ENCODE peak calls at places on chromosomes 16 and 17, in eight cellular contexts. Y is NT2/D1, R is left ventricle myocardium inferior, S is Peyer's patch, U is fibroblast of pulmonary artery, I is right cardiac atrium, Q is hepatocyte, Z is neural progenitor cell. L is an unnamed sample.

GRCh38 chr17:6487243-6488007 is 43.2 kb downstream of the PIMREG start:
- DNase-seq in Y (no peak), Q (no peak), S (no peak), Z (no peak), I (peak; percentile 44), U (no peak), R (no peak), L (no peak)

GRCh38 chr16:19567560-19567959 is 12.1 kb downstream of the VPS35L start:
- DNase-seq in R (no peak), U (no peak), Z (no peak), Q (no peak), S (no peak), Y (no peak), I (no peak), L (no peak)

GRCh38 chr17:13395346-13395745 is 206.4 kb downstream of the HS3ST3A1 start:
- DNase-seq in Z (no peak), Q (no peak), S (no peak), I (no peak), U (peak; percentile 35), R (no peak), Y (no peak), L (no peak)

GRCh38 chr17:38611872-38612376 is 6.2 kb upstream of the SRCIN1 start:
- DNase-seq in I (no peak), S (no peak), Q (no peak), U (no peak), R (no peak), Z (no peak), Y (no peak), L (no peak)

GRCh38 chr16:67565470-67566100 is 3.3 kb downstream of the CTCF start:
- DNase-seq in R (no peak), S (no peak), I (no peak), Y (no peak), Q (no peak), Z (no peak), U (no peak), L (no peak)

GRCh38 chr17:42281571-42282096 is 5.4 kb upstream of the STAT5B start:
- DNase-seq in R (no peak), S (no peak), Q (no peak), U (no peak), I (no peak), Z (peak; percentile 26), Y (no peak), L (no peak)

GRCh38 chr17:30433514-30433913 is 43.7 kb upstream of the GOSR1 start:
- DNase-seq in Q (peak; percentile 18), Z (no peak), R (no peak), U (peak; percentile 97), S (no peak), I (no peak), Y (no peak), L (no peak)

GRCh38 chr17:57468932-57469775 is 212.8 kb downstream of the MSI2 start:
- DNase-seq in U (no peak), Q (no peak), S (no peak), R (no peak), I (no peak), Y (no peak), Z (no peak), L (no peak)

GRCh38 chr17:81153340-81153803 is 11.9 kb upstream of the PVALEF start:
- DNase-seq in I (no peak), S (no peak), Q (no peak), Z (no peak), Y (no peak), R (no peak), U (peak; percentile 79), L (no peak)

GRCh38 chr16:71896688-71897368 is 1.5 kb downstream of the IST1 start:
- DNase-seq in I (no peak), U (no peak), R (no peak), Z (peak; percentile 13), S (no peak), Q (no peak), Y (no peak), L (no peak)
- H3K4me3 ChIP-seq in I (peak overlapping the region; percentile 90), U (peak overlapping the region; percentile 91), R (peak overlapping the region; percentile 81), Z (peak overlapping the region; percentile 97), S (peak overlapping the region; percentile 99), Q (peak overlapping the region; percentile 89), Y (peak overlapping the region; percentile 95), L (peak overlapping the region; percentile 31)

GRCh38 chr17:512926-513325 is 160.3 kb upstream of the RPH3AL start:
- DNase-seq in Z (no peak), I (no peak), S (no peak), U (no peak), Y (no peak), R (no peak), Q (no peak), L (no peak)
- H3K4me3 ChIP-seq in Z (no peak overlapping the region), I (no peak overlapping the region), S (no peak overlapping the region), U (no peak overlapping the region), Y (no peak overlapping the region), R (no peak overlapping the region), Q (no peak overlapping the region), L (no peak overlapping the region)

GRCh38 chr17:50151937-50152547 is 1.6 kb upstream of the PPP1R9B start:
- DNase-seq in I (peak; percentile 82), R (peak; percentile 87), U (peak; percentile 91), S (peak; percentile 84), Z (peak; percentile 92), Q (peak; percentile 91), Y (peak; percentile 80), L (no peak)
- H3K4me3 ChIP-seq in I (peak overlapping the region; percentile 86), R (peak overlapping the region; percentile 98), U (peak overlapping the region; percentile 81), S (peak overlapping the region; percentile 93), Z (peak overlapping the region; percentile 78), Q (peak overlapping the region; percentile 21), Y (peak overlapping the region; percentile 41), L (peak overlapping the region; percentile 22)

GRCh38 chr16:926715-927114 is 44.1 kb downstream of the LMF1 start:
- DNase-seq in U (no peak), Z (no peak), I (no peak), Y (no peak), Q (no peak), S (no peak), R (no peak), L (no peak)

GRCh38 chr16:923184-923583 is 47.6 kb downstream of the LMF1 start:
- DNase-seq in R (no peak), S (no peak), Z (no peak), Y (no peak), I (peak; percentile 1), U (no peak), Q (no peak), L (no peak)

GRCh38 chr16:927406-927805 is 43.4 kb downstream of the LMF1 start:
- DNase-seq in S (no peak), Y (no peak), Z (peak; percentile 26), I (no peak), R (no peak), U (no peak), Q (no peak), L (no peak)

GRCh38 chr16:924063-924462 is 46.7 kb downstream of the LMF1 start:
- DNase-seq in Z (no peak), Y (no peak), R (no peak), S (no peak), Q (no peak), I (no peak), U (no peak), L (no peak)

DNA sequence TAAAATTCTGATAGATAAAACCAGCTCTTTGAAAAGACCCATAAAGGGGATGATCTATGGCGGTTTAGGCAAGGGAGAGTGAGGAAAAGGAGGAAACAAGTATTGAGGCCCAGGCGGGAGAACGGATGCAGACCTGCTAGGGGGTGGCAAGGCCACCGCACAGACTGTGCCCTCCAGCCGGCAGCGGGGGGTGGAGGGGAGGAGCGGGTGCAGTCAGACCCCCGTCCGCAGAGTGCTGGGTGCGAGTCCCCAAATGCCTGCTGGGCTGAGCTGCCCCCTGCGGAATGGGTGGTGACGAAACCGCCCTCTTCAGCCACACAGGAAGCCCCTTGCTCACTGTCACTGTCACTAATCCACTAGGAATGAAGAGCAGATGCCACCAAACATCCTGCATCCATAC is 46.0 kb downstream of the LMF1 start:
- DNase-seq in Z (peak; percentile 1), I (no peak), S (no peak), Q (no peak), U (no peak), R (no peak), Y (no peak), L (no peak)
- H3K4me3 ChIP-seq in Z (no peak overlapping the region), I (no peak overlapping the region), S (no peak overlapping the region), Q (no peak overlapping the region), U (no peak overlapping the region), R (no peak overlapping the region), Y (no peak overlapping the region), L (no peak overlapping the region)

GRCh38 chr16:17259751-17260270 is 210.9 kb downstream of the XYLT1 start:
- DNase-seq in Y (no peak), R (no peak), U (no peak), Q (no peak), I (no peak), Z (no peak), S (no peak), L (no peak)

GRCh38 chr16:17257426-17257825 is 213.3 kb downstream of the XYLT1 start:
- DNase-seq in Z (no peak), S (no peak), R (no peak), Y (no peak), I (no peak), U (no peak), Q (no peak), L (no peak)

GRCh38 chr16:17258077-17258599 is 212.6 kb downstream of the XYLT1 start:
- DNase-seq in U (no peak), Z (no peak), R (no peak), S (no peak), I (no peak), Q (no peak), Y (no peak), L (no peak)

GRCh38 chr16:17260271-17260849 is 210.4 kb downstream of the XYLT1 start:
- DNase-seq in S (no peak), R (no peak), I (no peak), Z (no peak), Y (no peak), U (no peak), Q (no peak), L (no peak)

DNA sequence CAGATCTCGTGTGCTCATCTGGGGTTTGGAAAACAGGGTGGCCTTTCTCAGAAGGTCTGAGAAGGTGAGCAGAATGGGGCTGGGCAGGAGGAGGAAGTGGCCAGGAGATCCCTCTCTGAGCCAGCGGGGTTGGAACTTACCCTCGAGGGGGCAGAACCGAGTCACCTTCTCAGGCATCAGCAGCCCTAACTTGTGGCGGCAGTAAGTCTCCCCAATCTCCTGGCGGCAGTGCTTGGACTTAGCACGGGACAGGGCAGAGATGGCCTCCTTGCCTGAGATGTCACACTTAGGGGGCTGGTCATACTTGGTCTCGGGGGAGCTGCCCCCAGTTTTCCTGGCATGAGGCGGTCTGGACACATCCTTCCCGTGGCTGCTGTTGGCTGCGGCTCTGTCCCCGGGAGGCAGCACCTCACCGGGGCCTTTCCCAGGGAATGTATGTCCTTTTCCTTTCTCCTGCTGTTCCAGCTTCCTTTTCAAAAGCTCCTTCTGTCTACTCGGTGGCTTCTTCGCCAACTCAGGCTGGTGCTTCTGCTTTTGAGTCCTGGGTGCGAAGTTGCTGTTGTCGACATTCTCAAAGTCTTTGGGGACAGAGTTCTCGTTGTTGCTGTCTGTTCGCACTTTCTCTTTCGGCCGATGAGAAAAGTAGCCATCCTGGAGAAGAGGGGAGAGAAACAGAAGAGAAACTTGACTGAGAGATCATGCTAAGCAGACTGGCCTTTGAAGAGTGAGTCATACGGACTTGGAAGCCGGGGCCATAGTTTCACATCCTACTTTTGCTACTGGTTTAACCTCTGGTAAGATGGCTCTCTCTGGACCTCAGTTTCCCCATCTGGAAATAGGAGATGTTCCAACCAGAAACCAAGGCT is 211.7 kb downstream of the XYLT1 start:
- DNase-seq in U (no peak), Q (no peak), I (no peak), Z (no peak), S (no peak), Y (no peak), R (no peak), L (no peak)
- H3K4me3 ChIP-seq in U (no peak overlapping the region), Q (no peak overlapping the region), I (no peak overlapping the region), Z (no peak overlapping the region), S (peak overlapping the region; percentile 24), Y (no peak overlapping the region), R (no peak overlapping the region), L (no peak overlapping the region)

L was measured in iPS DF 6.9.